ENCODE peak calls at places on chromosomes 12 and 14, in eight cellular contexts. G is NCI-H748 treated with DMSO at 0.1 percent for 48 hours, H is brain pericyte, N is amygdala, B is NCI-H1694, A is H7, Y is thoracic aorta, W is RCC 7860. K is an unnamed sample.

GRCh38 chr12:44930972-44931600 is 55.0 kb upstream of the NELL2 start:
- DNase-seq in N (no peak), Y (no peak), W (peak; percentile 33), H (no peak), G (peak; percentile 26), B (peak; percentile 83), A (peak; percentile 30), K (peak; percentile 82)

GRCh38 chr12:124713041-124713435 is 145.6 kb upstream of the NCOR2 start:
- DNase-seq in Y (no peak), A (no peak), W (no peak), N (no peak), B (no peak), G (no peak), H (no peak), K (no peak)

GRCh38 chr12:128613821-128614220 is 209.9 kb downstream of the SLC15A4 start:
- DNase-seq in A (peak; percentile 81), G (no peak), H (no peak), N (peak; percentile 6), Y (no peak), B (no peak), W (peak; percentile 8), K (peak; percentile 43)

GRCh38 chr14:49951946-49952345 is 59.1 kb downstream of the ARF6 start:
- DNase-seq in G (no peak), W (no peak), H (no peak), Y (no peak), B (no peak), A (no peak), N (no peak), K (no peak)

GRCh38 chr12:131555866-131556265 is 155.0 kb upstream of the SFSWAP start:
- DNase-seq in H (no peak), W (no peak), G (no peak), N (no peak), A (no peak), Y (no peak), B (no peak), K (no peak)

GRCh38 chr12:62841841-62842240 is 93.1 kb downstream of the PPM1H start:
- DNase-seq in Y (no peak), W (no peak), A (no peak), N (no peak), H (no peak), B (no peak), G (no peak), K (no peak)

GRCh38 chr12:79364197-79364596 is 326.6 kb downstream of the PAWR start:
- DNase-seq in G (no peak), A (no peak), B (no peak), Y (no peak), W (no peak), H (no peak), N (no peak), K (no peak)

GRCh38 chr14:69376439-69376838 is 21.7 kb downstream of the ERH start:
- DNase-seq in H (no peak), Y (no peak), N (no peak), G (no peak), W (peak; percentile 23), B (no peak), A (no peak), K (no peak)

GRCh38 chr14:63473194-63473788 is 69.9 kb downstream of the PPP2R5E start:
- DNase-seq in G (no peak), N (no peak), W (no peak), H (no peak), B (no peak), Y (no peak), A (no peak), K (no peak)

GRCh38 chr14:98809792-98810191 is 462.2 kb downstream of the BCL11B start:
- DNase-seq in A (peak; percentile 43), G (no peak), B (no peak), Y (no peak), H (no peak), W (no peak), N (no peak), K (no peak)

GRCh38 chr12:101172316-101172715 is 37.7 kb downstream of the SLC5A8 start:
- DNase-seq in H (no peak), Y (no peak), W (no peak), A (peak; percentile 39), G (no peak), B (no peak), N (peak; percentile 8), K (peak; percentile 48)

GRCh38 chr14:54683882-54684794 is 117.2 kb downstream of the SAMD4A start:
- DNase-seq in W (no peak), B (no peak), Y (peak; percentile 68), A (peak; percentile 85), H (no peak), G (no peak), N (no peak), K (no peak)

GRCh38 chr14:32627545-32628298 is 298.6 kb downstream of the AKAP6 start:
- DNase-seq in B (no peak), N (no peak), G (no peak), Y (no peak), A (no peak), H (no peak), W (no peak), K (no peak)

GRCh38 chr12:110247340-110248095 is 33.5 kb upstream of the ATP2A2 start:
- DNase-seq in H (no peak), G (no peak), A (no peak), Y (no peak), W (peak; percentile 74), B (peak; percentile 8), N (no peak), K (peak; percentile 88)

GRCh38 chr12:12018454-12018853 is 52.3 kb upstream of the BCL2L14 start:
- DNase-seq in W (no peak), A (no peak), Y (no peak), N (peak; percentile 25), B (no peak), G (no peak), H (no peak), K (no peak)

GRCh38 chr14:105475269-105475915 is 771 bp downstream of the CRIP2 start:
- DNase-seq in Y (no peak), A (peak; percentile 91), H (no peak), G (no peak), B (no peak), W (peak; percentile 36), N (no peak), K (peak; percentile 74)

GRCh38 chr14:61581340-61581739 is 114.0 kb upstream of the HIF1A start:
- DNase-seq in N (no peak), G (no peak), B (no peak), Y (no peak), A (no peak), H (no peak), W (peak; percentile 61), K (no peak)

GRCh38 chr12:124130717-124131670 is 158.0 kb downstream of the ZNF664 start:
- DNase-seq in B (no peak), W (no peak), Y (no peak), H (peak; percentile 31), N (no peak), G (peak; percentile 78), A (no peak), K (no peak)

GRCh38 chr12:56020437-56021189 is at the start of gene IKZF4:
- DNase-seq in Y (no peak), H (no peak), A (peak; percentile 88), B (no peak), N (peak; percentile 46), W (no peak), G (no peak), K (no peak)

GRCh38 chr12:524167-524951 is 64.6 kb downstream of the B4GALNT3 start:
- DNase-seq in N (no peak), G (no peak), B (no peak), W (no peak), H (no peak), Y (no peak), A (no peak), K (no peak)